ENCODE peak calls at places on chromosomes 7 and 10, in nine cellular contexts. D, W, F, T, C, M, E, A and J are unnamed samples.

GRCh38 chr7:151851782-151852181 is 25.1 kb downstream of the PRKAG2 start:
- DNase-seq in C (no peak), M (no peak), A (peak; percentile 65), E (no peak), T (no peak), F (no peak), D (no peak), W (no peak), J (no peak)

GRCh38 chr10:59319854-59320253 is 42.5 kb downstream of the FAM13C start:
- DNase-seq in M (no peak), A (no peak), C (no peak), E (peak; percentile 50), F (no peak), W (no peak), T (no peak), D (no peak), J (no peak)

GRCh38 chr10:4241724-4242345 is 456.8 kb upstream of the KLF6 start:
- DNase-seq in T (peak; percentile 44), F (no peak), D (peak; percentile 100), A (no peak), C (no peak), E (peak; percentile 41), M (peak; percentile 100), W (no peak), J (peak; percentile 54)

GRCh38 chr10:89574348-89574747 is 39.0 kb upstream of the SLC16A12 start:
- DNase-seq in A (no peak), C (no peak), F (no peak), D (no peak), W (no peak), E (no peak), M (peak; percentile 61), T (no peak), J (no peak)

GRCh38 chr10:104517946-104518345 is 123.1 kb upstream of the SORCS3 start:
- DNase-seq in E (no peak), W (no peak), F (no peak), D (no peak), A (no peak), T (no peak), M (no peak), C (no peak), J (no peak)

GRCh38 chr7:14125998-14126397 is 136.5 kb upstream of the ETV1 start:
- DNase-seq in T (no peak), W (no peak), D (no peak), E (peak; percentile 24), F (no peak), A (no peak), M (peak; percentile 1), C (no peak), J (no peak)

GRCh38 chr10:115945696-115946445 is 327.1 kb downstream of the GFRA1 start:
- DNase-seq in A (no peak), E (no peak), F (no peak), C (no peak), D (no peak), M (peak; percentile 9), T (no peak), W (no peak), J (no peak)

GRCh38 chr10:132452651-132453469 is 55.9 kb downstream of the PWWP2B start:
- DNase-seq in A (peak; percentile 91), M (peak; percentile 20), D (peak; percentile 53), T (peak; percentile 84), C (peak; percentile 91), F (peak; percentile 88), E (peak; percentile 77), W (peak; percentile 92), J (peak; percentile 85)

GRCh38 chr7:88919484-88920131 is 124.1 kb upstream of the TEX47 start:
- DNase-seq in W (no peak), T (no peak), E (no peak), F (no peak), A (no peak), M (no peak), C (no peak), D (no peak), J (no peak)

GRCh38 chr10:101839002-101839401 is 4.6 kb downstream of the KCNIP2 start:
- DNase-seq in A (no peak), M (no peak), F (no peak), D (no peak), E (no peak), T (no peak), C (no peak), W (no peak), J (no peak)

GRCh38 chr10:86402283-86402931 is 35.8 kb upstream of the GRID1 start:
- DNase-seq in F (no peak), D (no peak), T (no peak), E (peak; percentile 34), A (no peak), W (no peak), M (peak; percentile 39), C (no peak), J (peak; percentile 31)

GRCh38 chr10:6199131-6199733 is 3.5 kb upstream of the PFKFB3 start:
- DNase-seq in M (no peak), E (no peak), W (no peak), F (no peak), C (no peak), A (no peak), T (no peak), D (no peak), J (no peak)

GRCh38 chr7:47991741-47992311 is 12.4 kb upstream of the HUS1 start:
- DNase-seq in C (peak; percentile 84), T (peak; percentile 85), E (peak; percentile 91), W (peak; percentile 91), D (peak; percentile 74), M (peak; percentile 52), F (peak; percentile 64), A (peak; percentile 91), J (peak; percentile 80)

GRCh38 chr7:137717811-137718271 is 128.9 kb downstream of the DGKI start:
- DNase-seq in D (peak; percentile 15), T (no peak), C (no peak), W (no peak), A (no peak), F (no peak), M (peak; percentile 87), E (peak; percentile 17), J (no peak)

GRCh38 chr7:117827861-117828260 is 45.4 kb downstream of the CTTNBP2 start:
- DNase-seq in M (peak; percentile 92), D (peak; percentile 88), W (no peak), F (no peak), E (no peak), A (no peak), C (no peak), T (no peak), J (no peak)

GRCh38 chr10:28910960-28911359 is 233.6 kb downstream of the BAMBI start:
- DNase-seq in C (no peak), F (no peak), A (no peak), W (no peak), E (no peak), M (peak; percentile 80), D (peak; percentile 43), T (no peak), J (no peak)

GRCh38 chr7:148556892-148557291 is 33.7 kb upstream of the C7orf33 start:
- DNase-seq in D (no peak), T (no peak), F (no peak), M (no peak), C (no peak), A (no peak), W (no peak), E (no peak), J (no peak)

GRCh38 chr7:45888185-45888992 is at the start of gene IGFBP1:
- DNase-seq in F (peak; percentile 31), T (peak; percentile 56), C (no peak), D (no peak), M (peak; percentile 21), W (no peak), A (no peak), E (peak; percentile 52), J (no peak)

GRCh38 chr7:76997381-76998262 is 34.5 kb downstream of the SPDYE17 start:
- DNase-seq in D (no peak), E (no peak), W (peak; percentile 66), A (no peak), T (no peak), M (no peak), F (no peak), C (no peak), J (no peak)
- H3K27ac ChIP-seq in D (no peak overlapping the region), E (no peak overlapping the region), W (no peak overlapping the region), A (no peak overlapping the region), T (no peak overlapping the region), M (no peak overlapping the region), F (no peak overlapping the region), C (peak overlapping the region; percentile 25), J (no peak overlapping the region)

GRCh38 chr7:23013715-23014649 is at the start of gene HYCC1:
- DNase-seq in A (peak; percentile 99), T (peak; percentile 99), M (peak; percentile 93), D (peak; percentile 99), C (peak; percentile 100), E (peak; percentile 99), F (peak; percentile 98), W (peak; percentile 100), J (peak; percentile 99)

GRCh38 chr7:23012186-23012585 is 1.7 kb downstream of the HYCC1 start:
- DNase-seq in M (no peak), F (no peak), D (no peak), A (no peak), W (no peak), C (no peak), T (no peak), E (no peak), J (no peak)

GRCh38 chr7:23012797-23013714 is 874 bp downstream of the HYCC1 start:
- DNase-seq in A (peak; percentile 53), W (peak; percentile 76), F (peak; percentile 49), D (no peak), T (peak; percentile 55), C (peak; percentile 25), M (no peak), E (peak; percentile 51), J (peak; percentile 26)

GRCh38 chr7:23011222-23011924 is 2.6 kb downstream of the HYCC1 start:
- DNase-seq in C (no peak), M (no peak), A (no peak), F (no peak), E (no peak), W (no peak), T (no peak), D (no peak), J (no peak)

GRCh38 chr7:23009303-23009702 is 4.6 kb downstream of the HYCC1 start:
- DNase-seq in T (no peak), F (no peak), C (no peak), A (no peak), E (no peak), M (no peak), W (no peak), D (no peak), J (no peak)
- H3K4me1 ChIP-seq in T (peaks cover 7% of the 10 kb centered on the region), F (peaks cover 1% of the 10 kb centered on the region), C (peaks cover 11% of the 10 kb centered on the region), A (peaks cover 31% of the 10 kb centered on the region), E (peaks cover 59% of the 10 kb centered on the region), M (peaks cover under 1% of the 10 kb centered on the region), W (peaks cover 25% of the 10 kb centered on the region), D (peaks cover 3% of the 10 kb centered on the region), J (no peaks in the 10 kb centered on the region)

GRCh38 chr7:73509463-73509862 is 12.6 kb downstream of the BAZ1B start:
- DNase-seq in W (no peak), F (no peak), T (no peak), D (no peak), C (no peak), A (no peak), E (no peak), M (no peak), J (no peak)
- H3K36me3 ChIP-seq in W (peaks cover 58% of the 10 kb centered on the region), F (no peaks in the 10 kb centered on the region), T (peaks cover 55% of the 10 kb centered on the region), D (peaks cover 16% of the 10 kb centered on the region), C (peaks cover 34% of the 10 kb centered on the region), A (peaks cover 7% of the 10 kb centered on the region), E (peaks cover 46% of the 10 kb centered on the region), M (peaks cover 46% of the 10 kb centered on the region), J (no peaks in the 10 kb centered on the region)

DNA sequence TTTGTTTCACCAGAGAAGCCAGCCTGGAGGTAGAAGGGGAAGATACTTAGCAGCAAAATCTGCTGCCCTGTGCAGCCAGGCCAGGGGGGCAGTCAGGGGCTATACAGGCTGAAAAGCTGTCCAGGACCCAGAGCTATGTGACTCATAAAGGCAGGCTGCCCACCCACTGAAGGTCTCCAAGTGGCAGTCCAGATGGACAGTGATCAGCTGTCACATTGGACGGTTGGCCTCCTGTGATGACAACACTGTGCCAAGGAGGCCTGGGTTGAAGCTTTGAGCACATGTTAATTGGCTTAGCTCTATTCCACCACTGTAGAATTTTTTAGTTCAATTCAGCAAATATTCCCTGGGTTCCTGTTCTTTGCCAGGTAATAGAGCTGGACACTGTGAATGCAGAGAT is 577.3 kb upstream of the GALNT17 start:
- DNase-seq in W (no peak), E (no peak), F (no peak), A (no peak), T (no peak), C (no peak), D (no peak), M (no peak), J (no peak)
- H3K27ac ChIP-seq in W (no peak overlapping the region), E (no peak overlapping the region), F (no peak overlapping the region), A (no peak overlapping the region), T (no peak overlapping the region), C (no peak overlapping the region), D (no peak overlapping the region), M (no peak overlapping the region), J (no peak overlapping the region)